ENCODE peak calls at places on chromosomes 12 and 14, in five cellular contexts. One of them, this sample, is unnamed.

GRCh38 chr12:27436768-27437167 is 9.8 kb upstream of the SMCO2 start:
- DNase-seq in endothelial cell: no peak
- DNase-seq in COR-L47: no peak
- DNase-seq in EH: no peak
- DNase-seq in ovary: no peak
- DNase-seq in this sample: no peak

GRCh38 chr12:105083551-105084105 is 630 bp downstream of the ALDH1L2 start:
- DNase-seq in endothelial cell: no peak
- DNase-seq in COR-L47: no peak
- DNase-seq in EH: peak; percentile 89
- DNase-seq in ovary: peak; percentile 26
- DNase-seq in this sample: no peak

GRCh38 chr12:63764481-63764880 is 15.2 kb upstream of the RXYLT1 start:
- DNase-seq in endothelial cell: no peak
- DNase-seq in COR-L47: no peak
- DNase-seq in EH: no peak
- DNase-seq in ovary: no peak
- DNase-seq in this sample: no peak

GRCh38 chr14:88695873-88696272 is 96.9 kb downstream of the EML5 start:
- DNase-seq in endothelial cell: no peak
- DNase-seq in COR-L47: no peak
- DNase-seq in EH: peak; percentile 50
- DNase-seq in ovary: no peak
- DNase-seq in this sample: no peak

GRCh38 chr12:57128519-57129247 is 400 bp downstream of the LRP1 start:
- DNase-seq in endothelial cell: no peak
- DNase-seq in COR-L47: no peak
- DNase-seq in EH: no peak
- DNase-seq in ovary: peak; percentile 62
- DNase-seq in this sample: no peak

GRCh38 chr14:37623552-37623951 is 28.1 kb downstream of the TTC6 start:
- DNase-seq in endothelial cell: no peak
- DNase-seq in COR-L47: peak; percentile 39
- DNase-seq in EH: peak; percentile 87
- DNase-seq in ovary: no peak
- DNase-seq in this sample: peak; percentile 64

GRCh38 chr14:103472939-103473338 is 49.7 kb downstream of the CKB start:
- DNase-seq in endothelial cell: no peak
- DNase-seq in COR-L47: no peak
- DNase-seq in EH: peak; percentile 28
- DNase-seq in ovary: no peak
- DNase-seq in this sample: no peak

GRCh38 chr14:36070056-36071043 is 106.2 kb downstream of the PTCSC3 start:
- DNase-seq in endothelial cell: peak; percentile 75
- DNase-seq in COR-L47: peak; percentile 81
- DNase-seq in EH: peak; percentile 68
- DNase-seq in ovary: no peak
- DNase-seq in this sample: peak; percentile 79

GRCh38 chr12:3193755-3194154 is 116.6 kb downstream of the TSPAN9 start:
- DNase-seq in endothelial cell: no peak
- DNase-seq in COR-L47: no peak
- DNase-seq in EH: no peak
- DNase-seq in ovary: no peak
- DNase-seq in this sample: no peak

GRCh38 chr12:131921866-131922769 is 7.0 kb upstream of the PUS1 start:
- DNase-seq in endothelial cell: no peak
- DNase-seq in COR-L47: no peak
- DNase-seq in EH: no peak
- DNase-seq in ovary: no peak
- DNase-seq in this sample: no peak

GRCh38 chr12:123471374-123472068 is 13.6 kb downstream of the SNRNP35 start:
- DNase-seq in endothelial cell: no peak
- DNase-seq in COR-L47: no peak
- DNase-seq in EH: peak; percentile 71
- DNase-seq in ovary: no peak
- DNase-seq in this sample: no peak

GRCh38 chr12:47141459-47141858 is 61.7 kb upstream of the AMIGO2 start:
- DNase-seq in endothelial cell: no peak
- DNase-seq in COR-L47: no peak
- DNase-seq in EH: no peak
- DNase-seq in ovary: no peak
- DNase-seq in this sample: no peak

GRCh38 chr12:64983771-64984170 is 137.3 kb downstream of the WIF1 start:
- DNase-seq in endothelial cell: no peak
- DNase-seq in COR-L47: no peak
- DNase-seq in EH: no peak
- DNase-seq in ovary: no peak
- DNase-seq in this sample: no peak

GRCh38 chr14:63492391-63492790 is 50.8 kb downstream of the PPP2R5E start:
- DNase-seq in endothelial cell: no peak
- DNase-seq in COR-L47: no peak
- DNase-seq in EH: peak; percentile 93
- DNase-seq in ovary: no peak
- DNase-seq in this sample: no peak

GRCh38 chr12:19544351-19544750 is 105.1 kb downstream of the AEBP2 start:
- DNase-seq in endothelial cell: no peak
- DNase-seq in COR-L47: no peak
- DNase-seq in EH: no peak
- DNase-seq in ovary: no peak
- DNase-seq in this sample: no peak

GRCh38 chr14:92673601-92674000 is 74.8 kb downstream of the LGMN start:
- DNase-seq in endothelial cell: no peak
- DNase-seq in COR-L47: no peak
- DNase-seq in EH: no peak
- DNase-seq in ovary: no peak
- DNase-seq in this sample: no peak

GRCh38 chr14:105389534-105389933 is 8.8 kb upstream of the TEX22 start:
- DNase-seq in endothelial cell: no peak
- DNase-seq in COR-L47: no peak
- DNase-seq in EH: no peak
- DNase-seq in ovary: peak; percentile 14
- DNase-seq in this sample: no peak